ENCODE peak calls at places on chromosomes 12 and 14, in five cellular contexts. E is ovary, T is cardiac muscle cell, H is pons, Q is neural crest cell. M is an unnamed sample.

GRCh38 chr12:105420659-105421240 is 90.3 kb downstream of the C12orf75 start:
- DNase-seq in H (peak), T (peak), E (peak), Q (peak), M (peak)

GRCh38 chr12:108214486-108214885 is 85.4 kb downstream of the WSCD2 start:
- DNase-seq in E (no peak), H (no peak), Q (peak), T (peak), M (peak)

GRCh38 chr12:1977109-1977508 is 27.1 kb downstream of the DCP1B start:
- DNase-seq in E (no peak), H (no peak), Q (no peak), T (no peak), M (no peak)

GRCh38 chr14:21098892-21099595 is 589 bp upstream of the ZNF219 start:
- DNase-seq in H (peak), Q (no peak), E (no peak), T (no peak), M (no peak)

GRCh38 chr14:26199096-26199495 is 398.7 kb downstream of the NOVA1 start:
- DNase-seq in H (no peak), E (no peak), T (no peak), Q (no peak), M (no peak)

GRCh38 chr12:125228519-125229260 is 163.5 kb downstream of the AACS start:
- DNase-seq in Q (no peak), H (peak), T (no peak), E (no peak), M (no peak)

GRCh38 chr12:1293901-1294300 is 300.5 kb downstream of the FBXL14 start:
- DNase-seq in T (no peak), E (no peak), H (no peak), Q (no peak), M (no peak)

GRCh38 chr12:103540319-103540718 is 44.6 kb upstream of the C12orf42 start:
- DNase-seq in T (no peak), Q (no peak), H (no peak), E (no peak), M (no peak)

GRCh38 chr12:122651520-122652224 is 51.5 kb downstream of the HCAR2 start:
- DNase-seq in T (no peak), H (no peak), Q (no peak), E (no peak), M (no peak)

GRCh38 chr12:30278401-30278800 is 417.3 kb downstream of the IPO8 start:
- DNase-seq in E (no peak), T (no peak), Q (no peak), H (peak), M (no peak)

GRCh38 chr14:59133202-59133601 is 55.3 kb upstream of the DAAM1 start:
- DNase-seq in H (no peak), E (no peak), T (peak), Q (no peak), M (no peak)

GRCh38 chr12:90036641-90037040 is 328.0 kb upstream of the ATP2B1 start:
- DNase-seq in T (no peak), Q (no peak), E (no peak), H (no peak), M (no peak)